ENCODE peak calls at places on chromosomes 5 and 9, in eight cellular contexts. T, S, X, P, E, U, R and L are unnamed samples.

GRCh38 chr9:99361827-99362226 is 139.7 kb downstream of the SEC61B start:
- DNase-seq in T (no peak), S (no peak), X (no peak), P (no peak), E (no peak), U (no peak), R (no peak), L (no peak)

GRCh38 chr5:10173716-10174115 is 76.0 kb downstream of the ATPSCKMT start:
- DNase-seq in T (no peak), S (no peak), X (no peak), P (no peak), E (no peak), U (no peak), R (no peak), L (no peak)

GRCh38 chr9:37955781-37956422 is 52.0 kb upstream of the SLC25A51 start:
- DNase-seq in T (no peak), S (no peak), X (no peak), P (no peak), E (no peak), U (peak; percentile 48), R (no peak), L (no peak)

GRCh38 chr5:142700566-142700965 is 14.7 kb upstream of the FGF1 start:
- DNase-seq in T (no peak), S (no peak), X (no peak), P (no peak), E (no peak), U (no peak), R (no peak), L (no peak)

GRCh38 chr5:147857302-147858129 is 21.0 kb upstream of the SCGB3A2 start:
- DNase-seq in T (no peak), S (peak; percentile 2), X (peak; percentile 73), P (peak; percentile 25), E (no peak), U (no peak), R (peak; percentile 52), L (peak; percentile 3)

GRCh38 chr5:179825655-179826182 is 5.0 kb downstream of the SQSTM1 start:
- DNase-seq in T (no peak), S (no peak), X (no peak), P (peak; percentile 39), E (no peak), U (peak; percentile 55), R (no peak), L (no peak)

GRCh38 chr5:125310749-125311148 is 564.3 kb upstream of the ZNF608 start:
- DNase-seq in T (no peak), S (no peak), X (no peak), P (no peak), E (no peak), U (no peak), R (peak; percentile 62), L (peak; percentile 40)

GRCh38 chr9:136373300-136374182 is at the start of gene CARD9:
- DNase-seq in T (peak; percentile 44), S (no peak), X (peak; percentile 54), P (no peak), E (no peak), U (no peak), R (no peak), L (no peak)

GRCh38 chr9:127574089-127574921 is 37.8 kb upstream of the STXBP1 start:
- DNase-seq in T (no peak), S (no peak), X (peak; percentile 59), P (peak; percentile 70), E (no peak), U (peak; percentile 86), R (peak; percentile 71), L (no peak)

GRCh38 chr9:91166796-91167366 is 194.8 kb downstream of the AUH start:
- DNase-seq in T (no peak), S (no peak), X (no peak), P (no peak), E (no peak), U (no peak), R (peak; percentile 82), L (no peak)

GRCh38 chr5:141560725-141561483 is 57.9 kb downstream of the DIAPH1 start:
- DNase-seq in T (peak; percentile 82), S (peak; percentile 87), X (peak; percentile 92), P (no peak), E (peak; percentile 67), U (peak; percentile 88), R (peak; percentile 97), L (peak; percentile 84)

GRCh38 chr5:143352691-143353090 is 50.8 kb downstream of the NR3C1 start:
- DNase-seq in T (no peak), S (no peak), X (no peak), P (no peak), E (no peak), U (no peak), R (no peak), L (no peak)

GRCh38 chr9:5846080-5846479 is 13.2 kb upstream of the ERMP1 start:
- DNase-seq in T (no peak), S (no peak), X (no peak), P (no peak), E (no peak), U (no peak), R (no peak), L (no peak)

GRCh38 chr5:111461261-111461671 is 51.1 kb downstream of the STARD4 start:
- DNase-seq in T (no peak), S (no peak), X (no peak), P (peak; percentile 40), E (no peak), U (no peak), R (peak; percentile 23), L (no peak)

GRCh38 chr9:4793412-4794005 is 765 bp downstream of the RCL1 start:
- DNase-seq in T (no peak), S (no peak), X (peak; percentile 34), P (no peak), E (no peak), U (no peak), R (no peak), L (no peak)

GRCh38 chr9:87562530-87562929 is 64.9 kb downstream of the DAPK1 start:
- DNase-seq in T (no peak), S (no peak), X (no peak), P (no peak), E (no peak), U (no peak), R (no peak), L (no peak)

GRCh38 chr9:136052433-136052880 is 42.6 kb downstream of the NACC2 start:
- DNase-seq in T (no peak), S (no peak), X (no peak), P (peak; percentile 67), E (no peak), U (peak; percentile 80), R (no peak), L (no peak)

GRCh38 chr9:38035873-38036272 is 33.2 kb downstream of the SHB start:
- DNase-seq in T (no peak), S (no peak), X (peak; percentile 76), P (peak; percentile 62), E (no peak), U (no peak), R (peak; percentile 82), L (no peak)

GRCh38 chr9:127091526-127091925 is 30.9 kb downstream of the ANGPTL2 start:
- DNase-seq in T (no peak), S (no peak), X (no peak), P (no peak), E (no peak), U (no peak), R (no peak), L (no peak)

DNA sequence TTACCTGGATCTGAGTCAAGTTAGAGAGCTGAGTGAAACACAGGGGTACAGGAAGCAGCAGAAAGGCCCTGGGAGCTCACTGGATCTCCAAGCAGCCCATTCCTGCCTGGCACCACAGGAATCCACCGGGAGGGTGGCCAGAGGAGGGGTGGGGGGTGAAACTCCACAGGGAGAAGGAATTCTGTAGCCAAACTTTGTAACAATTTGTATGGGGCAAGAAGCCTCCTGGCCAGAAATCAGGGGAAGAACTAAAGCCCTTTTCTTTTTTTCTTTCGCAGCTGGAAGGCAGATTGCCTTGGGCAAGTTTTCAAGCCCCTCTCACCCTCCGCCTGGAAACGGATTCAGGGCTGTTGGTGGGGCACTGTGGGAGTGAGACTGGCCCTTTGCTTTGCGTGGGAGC is 576.1 kb downstream of the BNC2 start:
- DNase-seq in T (no peak), S (no peak), X (no peak), P (no peak), E (no peak), U (no peak), R (peak; percentile 66), L (no peak)
- H3K4me3 ChIP-seq in T (no peak overlapping the region), S (no peak overlapping the region), X (no peak overlapping the region), P (no peak overlapping the region), E (no peak overlapping the region), U (no peak overlapping the region), R (no peak overlapping the region), L (no peak overlapping the region)

DNA sequence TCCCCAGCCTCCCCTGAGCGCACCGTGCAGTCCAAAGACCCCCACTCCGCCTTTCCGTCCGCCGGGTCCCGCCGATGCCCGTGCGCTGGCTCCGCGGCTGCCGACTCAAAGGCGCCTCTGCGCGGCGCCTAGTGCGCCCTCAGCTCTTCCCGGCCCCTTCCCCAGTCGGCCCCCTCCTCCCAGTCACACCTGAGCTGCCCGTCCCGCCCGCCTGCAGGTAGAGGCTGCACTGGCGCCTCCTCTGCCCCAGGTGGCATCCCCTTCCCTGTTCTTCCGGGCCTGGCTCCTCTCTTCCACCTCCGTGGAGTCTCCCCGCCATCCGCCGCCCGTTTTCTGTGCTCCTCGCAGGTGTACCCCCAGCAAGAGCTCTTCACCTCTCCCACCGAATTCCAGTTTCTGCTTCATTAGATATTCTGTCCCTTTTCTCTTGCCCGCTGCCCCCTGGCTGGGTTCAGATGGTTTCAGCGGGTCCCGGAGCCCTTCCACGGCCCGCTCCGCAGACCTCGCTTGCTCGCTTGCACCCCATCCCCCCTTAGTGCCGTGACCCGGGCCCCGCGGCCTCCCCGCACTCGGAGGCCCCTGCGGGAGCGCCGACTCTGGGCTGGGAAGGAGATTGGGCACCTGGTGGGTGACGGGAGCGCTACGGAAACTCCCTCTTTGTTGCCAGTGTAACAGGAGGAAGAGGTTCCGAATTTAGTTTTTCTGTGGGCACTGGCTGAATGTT is 707 bp downstream of the SLC44A1 start:
- DNase-seq in T (peak; percentile 29), S (no peak), X (peak; percentile 59), P (peak; percentile 30), E (peak; percentile 12), U (peak; percentile 90), R (peak; percentile 42), L (no peak)
- TF ChIP-seq CTCF in T (peak; percentile 7), S (peak; percentile 5), X (no peak), P (peak; percentile 30), E (peak; percentile 8), U (peak; percentile 23), R (no peak), L (peak; percentile 31)

DNA sequence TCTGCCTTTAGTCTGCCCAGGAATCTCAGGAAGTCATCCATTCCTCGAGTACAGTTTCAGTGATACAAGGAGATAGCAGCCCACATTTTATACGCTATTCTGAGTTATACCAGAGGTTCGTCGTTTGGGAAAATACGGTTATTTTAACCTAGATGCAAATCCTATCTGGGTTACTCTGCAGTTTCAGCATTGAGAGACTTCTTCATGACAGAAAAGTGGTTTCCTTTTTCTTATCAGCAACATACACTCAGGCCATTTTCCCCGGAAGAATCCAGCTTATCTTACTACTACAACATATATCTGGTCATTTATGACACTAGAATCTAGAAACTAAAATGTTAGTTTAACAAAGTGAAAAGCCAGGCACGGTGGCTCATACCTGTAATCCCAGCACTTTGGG is 83.4 kb upstream of the IQGAP2 start:
- DNase-seq in T (no peak), S (no peak), X (no peak), P (no peak), E (no peak), U (no peak), R (no peak), L (no peak)
- H3K4me3 ChIP-seq in T (no peak overlapping the region), S (no peak overlapping the region), X (no peak overlapping the region), P (no peak overlapping the region), E (no peak overlapping the region), U (no peak overlapping the region), R (no peak overlapping the region), L (no peak overlapping the region)

GRCh38 chr5:146049704-146050026 is 55.7 kb downstream of the PLAC8L1 start:
- DNase-seq in T (no peak), S (no peak), X (no peak), P (no peak), E (no peak), U (no peak), R (no peak), L (no peak)
- TF ChIP-seq CTCF in T (peak; percentile 6), S (no peak), X (no peak), P (peak; percentile 3), E (no peak), U (no peak), R (no peak), L (no peak)